ENCODE peak calls at places on chromosome 3, in ten cellular contexts. One of them, this sample, is unnamed.

GRCh38 chr3:32018723-32019564 is 37.4 kb downstream of the ZNF860 start:
- DNase-seq in astrocyte of the spinal cord: peak
- DNase-seq in endodermal cell: no peak
- DNase-seq in ovary: no peak
- DNase-seq in HEK293T: peak
- DNase-seq in stimulated activated CD4-positive, alpha-beta T cell treated with anti-CD3 and anti-CD28 coated beads, TNF-alpha, amount 100 ng/mL, for 24 hours: no peak
- DNase-seq in activated T-cell treated with anti-CD3 and anti-CD28 coated beads, Interleukin-2, amount 50 U/mL, for 72 hours: no peak
- DNase-seq in GM12891: peak
- DNase-seq in activated T-helper 2 cell treated with anti-CD3 and anti-CD28 coated beads, Interferon-gamma antibody, Interleukin-2, Interleukin-4, amounts not matched to agents 10 μg/mL and 5 μg/mL and 100 μg/mL, durations not matched to agents 14 hours and 24 hours and 36 hours: no peak
- DNase-seq in AG09309: peak
- DNase-seq in this sample: no peak

GRCh38 chr3:63076357-63076756 is 201.1 kb upstream of the CADPS start:
- DNase-seq in astrocyte of the spinal cord: no peak
- DNase-seq in endodermal cell: no peak
- DNase-seq in ovary: no peak
- DNase-seq in HEK293T: no peak
- DNase-seq in stimulated activated CD4-positive, alpha-beta T cell treated with anti-CD3 and anti-CD28 coated beads, TNF-alpha, amount 100 ng/mL, for 24 hours: no peak
- DNase-seq in activated T-cell treated with anti-CD3 and anti-CD28 coated beads, Interleukin-2, amount 50 U/mL, for 72 hours: no peak
- DNase-seq in GM12891: no peak
- DNase-seq in activated T-helper 2 cell treated with anti-CD3 and anti-CD28 coated beads, Interferon-gamma antibody, Interleukin-2, Interleukin-4, amounts not matched to agents 10 μg/mL and 5 μg/mL and 100 μg/mL, durations not matched to agents 14 hours and 24 hours and 36 hours: no peak
- DNase-seq in AG09309: no peak
- DNase-seq in this sample: no peak

GRCh38 chr3:23455084-23455483 is 252.0 kb downstream of the UBE2E2 start:
- DNase-seq in astrocyte of the spinal cord: peak
- DNase-seq in endodermal cell: no peak
- DNase-seq in ovary: no peak
- DNase-seq in HEK293T: no peak
- DNase-seq in stimulated activated CD4-positive, alpha-beta T cell treated with anti-CD3 and anti-CD28 coated beads, TNF-alpha, amount 100 ng/mL, for 24 hours: no peak
- DNase-seq in activated T-cell treated with anti-CD3 and anti-CD28 coated beads, Interleukin-2, amount 50 U/mL, for 72 hours: no peak
- DNase-seq in GM12891: no peak
- DNase-seq in activated T-helper 2 cell treated with anti-CD3 and anti-CD28 coated beads, Interferon-gamma antibody, Interleukin-2, Interleukin-4, amounts not matched to agents 10 μg/mL and 5 μg/mL and 100 μg/mL, durations not matched to agents 14 hours and 24 hours and 36 hours: no peak
- DNase-seq in AG09309: peak
- DNase-seq in this sample: no peak

GRCh38 chr3:194265996-194266657 is 85.0 kb downstream of the CPN2 start:
- DNase-seq in astrocyte of the spinal cord: no peak
- DNase-seq in endodermal cell: peak
- DNase-seq in ovary: peak
- DNase-seq in HEK293T: no peak
- DNase-seq in stimulated activated CD4-positive, alpha-beta T cell treated with anti-CD3 and anti-CD28 coated beads, TNF-alpha, amount 100 ng/mL, for 24 hours: no peak
- DNase-seq in activated T-cell treated with anti-CD3 and anti-CD28 coated beads, Interleukin-2, amount 50 U/mL, for 72 hours: no peak
- DNase-seq in GM12891: no peak
- DNase-seq in activated T-helper 2 cell treated with anti-CD3 and anti-CD28 coated beads, Interferon-gamma antibody, Interleukin-2, Interleukin-4, amounts not matched to agents 10 μg/mL and 5 μg/mL and 100 μg/mL, durations not matched to agents 14 hours and 24 hours and 36 hours: no peak
- DNase-seq in AG09309: no peak
- DNase-seq in this sample: no peak

GRCh38 chr3:168803536-168803935 is 707.8 kb upstream of the GOLIM4 start:
- DNase-seq in astrocyte of the spinal cord: peak
- DNase-seq in endodermal cell: no peak
- DNase-seq in ovary: no peak
- DNase-seq in HEK293T: no peak
- DNase-seq in stimulated activated CD4-positive, alpha-beta T cell treated with anti-CD3 and anti-CD28 coated beads, TNF-alpha, amount 100 ng/mL, for 24 hours: no peak
- DNase-seq in activated T-cell treated with anti-CD3 and anti-CD28 coated beads, Interleukin-2, amount 50 U/mL, for 72 hours: no peak
- DNase-seq in GM12891: no peak
- DNase-seq in activated T-helper 2 cell treated with anti-CD3 and anti-CD28 coated beads, Interferon-gamma antibody, Interleukin-2, Interleukin-4, amounts not matched to agents 10 μg/mL and 5 μg/mL and 100 μg/mL, durations not matched to agents 14 hours and 24 hours and 36 hours: no peak
- DNase-seq in AG09309: no peak
- DNase-seq in this sample: no peak

GRCh38 chr3:51434746-51435323 is 43.8 kb downstream of the RBM15B start:
- DNase-seq in astrocyte of the spinal cord: peak
- DNase-seq in endodermal cell: peak
- DNase-seq in ovary: no peak
- DNase-seq in HEK293T: peak
- DNase-seq in stimulated activated CD4-positive, alpha-beta T cell treated with anti-CD3 and anti-CD28 coated beads, TNF-alpha, amount 100 ng/mL, for 24 hours: peak
- DNase-seq in activated T-cell treated with anti-CD3 and anti-CD28 coated beads, Interleukin-2, amount 50 U/mL, for 72 hours: peak
- DNase-seq in GM12891: peak
- DNase-seq in activated T-helper 2 cell treated with anti-CD3 and anti-CD28 coated beads, Interferon-gamma antibody, Interleukin-2, Interleukin-4, amounts not matched to agents 10 μg/mL and 5 μg/mL and 100 μg/mL, durations not matched to agents 14 hours and 24 hours and 36 hours: peak
- DNase-seq in AG09309: no peak
- DNase-seq in this sample: no peak

GRCh38 chr3:88149146-88149515 is 628 bp upstream of the C3orf38 start:
- DNase-seq in astrocyte of the spinal cord: no peak
- DNase-seq in endodermal cell: no peak
- DNase-seq in ovary: no peak
- DNase-seq in HEK293T: peak
- DNase-seq in stimulated activated CD4-positive, alpha-beta T cell treated with anti-CD3 and anti-CD28 coated beads, TNF-alpha, amount 100 ng/mL, for 24 hours: peak
- DNase-seq in activated T-cell treated with anti-CD3 and anti-CD28 coated beads, Interleukin-2, amount 50 U/mL, for 72 hours: no peak
- DNase-seq in GM12891: no peak
- DNase-seq in activated T-helper 2 cell treated with anti-CD3 and anti-CD28 coated beads, Interferon-gamma antibody, Interleukin-2, Interleukin-4, amounts not matched to agents 10 μg/mL and 5 μg/mL and 100 μg/mL, durations not matched to agents 14 hours and 24 hours and 36 hours: no peak
- DNase-seq in AG09309: no peak
- DNase-seq in this sample: no peak

GRCh38 chr3:153704115-153704514 is 417.1 kb upstream of the ARHGEF26 start:
- DNase-seq in astrocyte of the spinal cord: no peak
- DNase-seq in endodermal cell: no peak
- DNase-seq in ovary: no peak
- DNase-seq in HEK293T: no peak
- DNase-seq in stimulated activated CD4-positive, alpha-beta T cell treated with anti-CD3 and anti-CD28 coated beads, TNF-alpha, amount 100 ng/mL, for 24 hours: no peak
- DNase-seq in activated T-cell treated with anti-CD3 and anti-CD28 coated beads, Interleukin-2, amount 50 U/mL, for 72 hours: no peak
- DNase-seq in GM12891: no peak
- DNase-seq in activated T-helper 2 cell treated with anti-CD3 and anti-CD28 coated beads, Interferon-gamma antibody, Interleukin-2, Interleukin-4, amounts not matched to agents 10 μg/mL and 5 μg/mL and 100 μg/mL, durations not matched to agents 14 hours and 24 hours and 36 hours: no peak
- DNase-seq in AG09309: no peak
- DNase-seq in this sample: no peak

GRCh38 chr3:192917508-192918274 is at the start of gene MB21D2:
- DNase-seq in astrocyte of the spinal cord: peak
- DNase-seq in endodermal cell: peak
- DNase-seq in ovary: peak
- DNase-seq in HEK293T: peak
- DNase-seq in stimulated activated CD4-positive, alpha-beta T cell treated with anti-CD3 and anti-CD28 coated beads, TNF-alpha, amount 100 ng/mL, for 24 hours: peak
- DNase-seq in activated T-cell treated with anti-CD3 and anti-CD28 coated beads, Interleukin-2, amount 50 U/mL, for 72 hours: peak
- DNase-seq in GM12891: peak
- DNase-seq in activated T-helper 2 cell treated with anti-CD3 and anti-CD28 coated beads, Interferon-gamma antibody, Interleukin-2, Interleukin-4, amounts not matched to agents 10 μg/mL and 5 μg/mL and 100 μg/mL, durations not matched to agents 14 hours and 24 hours and 36 hours: peak
- DNase-seq in AG09309: peak
- DNase-seq in this sample: peak

GRCh38 chr3:72429589-72430362 is 418.5 kb downstream of the SHQ1 start:
- DNase-seq in astrocyte of the spinal cord: no peak
- DNase-seq in endodermal cell: no peak
- DNase-seq in ovary: no peak
- DNase-seq in HEK293T: no peak
- DNase-seq in stimulated activated CD4-positive, alpha-beta T cell treated with anti-CD3 and anti-CD28 coated beads, TNF-alpha, amount 100 ng/mL, for 24 hours: no peak
- DNase-seq in activated T-cell treated with anti-CD3 and anti-CD28 coated beads, Interleukin-2, amount 50 U/mL, for 72 hours: no peak
- DNase-seq in GM12891: no peak
- DNase-seq in activated T-helper 2 cell treated with anti-CD3 and anti-CD28 coated beads, Interferon-gamma antibody, Interleukin-2, Interleukin-4, amounts not matched to agents 10 μg/mL and 5 μg/mL and 100 μg/mL, durations not matched to agents 14 hours and 24 hours and 36 hours: no peak
- DNase-seq in AG09309: no peak
- DNase-seq in this sample: no peak

GRCh38 chr3:149736180-149737100 is 15.8 kb downstream of the COMMD2 start:
- DNase-seq in astrocyte of the spinal cord: peak
- DNase-seq in endodermal cell: no peak
- DNase-seq in ovary: no peak
- DNase-seq in HEK293T: no peak
- DNase-seq in stimulated activated CD4-positive, alpha-beta T cell treated with anti-CD3 and anti-CD28 coated beads, TNF-alpha, amount 100 ng/mL, for 24 hours: no peak
- DNase-seq in activated T-cell treated with anti-CD3 and anti-CD28 coated beads, Interleukin-2, amount 50 U/mL, for 72 hours: no peak
- DNase-seq in GM12891: no peak
- DNase-seq in activated T-helper 2 cell treated with anti-CD3 and anti-CD28 coated beads, Interferon-gamma antibody, Interleukin-2, Interleukin-4, amounts not matched to agents 10 μg/mL and 5 μg/mL and 100 μg/mL, durations not matched to agents 14 hours and 24 hours and 36 hours: no peak
- DNase-seq in AG09309: no peak
- DNase-seq in this sample: no peak

GRCh38 chr3:57646723-57647122 is 46.2 kb downstream of the DENND6A start:
- DNase-seq in astrocyte of the spinal cord: peak
- DNase-seq in endodermal cell: no peak
- DNase-seq in ovary: no peak
- DNase-seq in HEK293T: no peak
- DNase-seq in stimulated activated CD4-positive, alpha-beta T cell treated with anti-CD3 and anti-CD28 coated beads, TNF-alpha, amount 100 ng/mL, for 24 hours: no peak
- DNase-seq in activated T-cell treated with anti-CD3 and anti-CD28 coated beads, Interleukin-2, amount 50 U/mL, for 72 hours: no peak
- DNase-seq in GM12891: no peak
- DNase-seq in activated T-helper 2 cell treated with anti-CD3 and anti-CD28 coated beads, Interferon-gamma antibody, Interleukin-2, Interleukin-4, amounts not matched to agents 10 μg/mL and 5 μg/mL and 100 μg/mL, durations not matched to agents 14 hours and 24 hours and 36 hours: no peak
- DNase-seq in AG09309: peak
- DNase-seq in this sample: no peak

GRCh38 chr3:53162672-53163458 is 1.9 kb downstream of the PRKCD start:
- DNase-seq in astrocyte of the spinal cord: no peak
- DNase-seq in endodermal cell: peak
- DNase-seq in ovary: no peak
- DNase-seq in HEK293T: no peak
- DNase-seq in stimulated activated CD4-positive, alpha-beta T cell treated with anti-CD3 and anti-CD28 coated beads, TNF-alpha, amount 100 ng/mL, for 24 hours: peak
- DNase-seq in activated T-cell treated with anti-CD3 and anti-CD28 coated beads, Interleukin-2, amount 50 U/mL, for 72 hours: peak
- DNase-seq in GM12891: no peak
- DNase-seq in activated T-helper 2 cell treated with anti-CD3 and anti-CD28 coated beads, Interferon-gamma antibody, Interleukin-2, Interleukin-4, amounts not matched to agents 10 μg/mL and 5 μg/mL and 100 μg/mL, durations not matched to agents 14 hours and 24 hours and 36 hours: peak
- DNase-seq in AG09309: no peak
- DNase-seq in this sample: peak

GRCh38 chr3:178802259-178802658 is 266.0 kb downstream of the KCNMB2 start:
- DNase-seq in astrocyte of the spinal cord: no peak
- DNase-seq in endodermal cell: no peak
- DNase-seq in ovary: no peak
- DNase-seq in HEK293T: no peak
- DNase-seq in stimulated activated CD4-positive, alpha-beta T cell treated with anti-CD3 and anti-CD28 coated beads, TNF-alpha, amount 100 ng/mL, for 24 hours: no peak
- DNase-seq in activated T-cell treated with anti-CD3 and anti-CD28 coated beads, Interleukin-2, amount 50 U/mL, for 72 hours: no peak
- DNase-seq in GM12891: no peak
- DNase-seq in activated T-helper 2 cell treated with anti-CD3 and anti-CD28 coated beads, Interferon-gamma antibody, Interleukin-2, Interleukin-4, amounts not matched to agents 10 μg/mL and 5 μg/mL and 100 μg/mL, durations not matched to agents 14 hours and 24 hours and 36 hours: no peak
- DNase-seq in AG09309: no peak
- DNase-seq in this sample: no peak

GRCh38 chr3:25665646-25666136 is 984 bp upstream of the TOP2B start:
- DNase-seq in astrocyte of the spinal cord: no peak
- DNase-seq in endodermal cell: no peak
- DNase-seq in ovary: no peak
- DNase-seq in HEK293T: no peak
- DNase-seq in stimulated activated CD4-positive, alpha-beta T cell treated with anti-CD3 and anti-CD28 coated beads, TNF-alpha, amount 100 ng/mL, for 24 hours: no peak
- DNase-seq in activated T-cell treated with anti-CD3 and anti-CD28 coated beads, Interleukin-2, amount 50 U/mL, for 72 hours: no peak
- DNase-seq in GM12891: no peak
- DNase-seq in activated T-helper 2 cell treated with anti-CD3 and anti-CD28 coated beads, Interferon-gamma antibody, Interleukin-2, Interleukin-4, amounts not matched to agents 10 μg/mL and 5 μg/mL and 100 μg/mL, durations not matched to agents 14 hours and 24 hours and 36 hours: no peak
- DNase-seq in AG09309: no peak
- DNase-seq in this sample: no peak

GRCh38 chr3:162569314-162569713 is 1072.7 kb downstream of the OTOL1 start:
- DNase-seq in astrocyte of the spinal cord: no peak
- DNase-seq in endodermal cell: no peak
- DNase-seq in ovary: no peak
- DNase-seq in HEK293T: no peak
- DNase-seq in stimulated activated CD4-positive, alpha-beta T cell treated with anti-CD3 and anti-CD28 coated beads, TNF-alpha, amount 100 ng/mL, for 24 hours: no peak
- DNase-seq in activated T-cell treated with anti-CD3 and anti-CD28 coated beads, Interleukin-2, amount 50 U/mL, for 72 hours: no peak
- DNase-seq in GM12891: no peak
- DNase-seq in activated T-helper 2 cell treated with anti-CD3 and anti-CD28 coated beads, Interferon-gamma antibody, Interleukin-2, Interleukin-4, amounts not matched to agents 10 μg/mL and 5 μg/mL and 100 μg/mL, durations not matched to agents 14 hours and 24 hours and 36 hours: no peak
- DNase-seq in AG09309: no peak
- DNase-seq in this sample: no peak

GRCh38 chr3:9951962-9952805 is at the start of gene PRRT3:
- DNase-seq in astrocyte of the spinal cord: peak
- DNase-seq in endodermal cell: peak
- DNase-seq in ovary: no peak
- DNase-seq in HEK293T: peak
- DNase-seq in stimulated activated CD4-positive, alpha-beta T cell treated with anti-CD3 and anti-CD28 coated beads, TNF-alpha, amount 100 ng/mL, for 24 hours: peak
- DNase-seq in activated T-cell treated with anti-CD3 and anti-CD28 coated beads, Interleukin-2, amount 50 U/mL, for 72 hours: peak
- DNase-seq in GM12891: peak
- DNase-seq in activated T-helper 2 cell treated with anti-CD3 and anti-CD28 coated beads, Interferon-gamma antibody, Interleukin-2, Interleukin-4, amounts not matched to agents 10 μg/mL and 5 μg/mL and 100 μg/mL, durations not matched to agents 14 hours and 24 hours and 36 hours: peak
- DNase-seq in AG09309: no peak
- DNase-seq in this sample: peak

GRCh38 chr3:193614430-193614829 is 21.4 kb downstream of the OPA1 start:
- DNase-seq in astrocyte of the spinal cord: no peak
- DNase-seq in endodermal cell: no peak
- DNase-seq in ovary: no peak
- DNase-seq in HEK293T: no peak
- DNase-seq in stimulated activated CD4-positive, alpha-beta T cell treated with anti-CD3 and anti-CD28 coated beads, TNF-alpha, amount 100 ng/mL, for 24 hours: no peak
- DNase-seq in activated T-cell treated with anti-CD3 and anti-CD28 coated beads, Interleukin-2, amount 50 U/mL, for 72 hours: no peak
- DNase-seq in GM12891: no peak
- DNase-seq in activated T-helper 2 cell treated with anti-CD3 and anti-CD28 coated beads, Interferon-gamma antibody, Interleukin-2, Interleukin-4, amounts not matched to agents 10 μg/mL and 5 μg/mL and 100 μg/mL, durations not matched to agents 14 hours and 24 hours and 36 hours: no peak
- DNase-seq in AG09309: no peak
- DNase-seq in this sample: no peak

GRCh38 chr3:120767106-120767505 is 24.6 kb downstream of the GTF2E1 start:
- DNase-seq in astrocyte of the spinal cord: peak
- DNase-seq in endodermal cell: no peak
- DNase-seq in ovary: no peak
- DNase-seq in HEK293T: no peak
- DNase-seq in stimulated activated CD4-positive, alpha-beta T cell treated with anti-CD3 and anti-CD28 coated beads, TNF-alpha, amount 100 ng/mL, for 24 hours: no peak
- DNase-seq in activated T-cell treated with anti-CD3 and anti-CD28 coated beads, Interleukin-2, amount 50 U/mL, for 72 hours: no peak
- DNase-seq in GM12891: no peak
- DNase-seq in activated T-helper 2 cell treated with anti-CD3 and anti-CD28 coated beads, Interferon-gamma antibody, Interleukin-2, Interleukin-4, amounts not matched to agents 10 μg/mL and 5 μg/mL and 100 μg/mL, durations not matched to agents 14 hours and 24 hours and 36 hours: no peak
- DNase-seq in AG09309: no peak
- DNase-seq in this sample: no peak

GRCh38 chr3:190840146-190840545 is 22.3 kb downstream of the GMNC start:
- DNase-seq in astrocyte of the spinal cord: no peak
- DNase-seq in endodermal cell: no peak
- DNase-seq in ovary: no peak
- DNase-seq in HEK293T: no peak
- DNase-seq in stimulated activated CD4-positive, alpha-beta T cell treated with anti-CD3 and anti-CD28 coated beads, TNF-alpha, amount 100 ng/mL, for 24 hours: no peak
- DNase-seq in activated T-cell treated with anti-CD3 and anti-CD28 coated beads, Interleukin-2, amount 50 U/mL, for 72 hours: no peak
- DNase-seq in GM12891: no peak
- DNase-seq in activated T-helper 2 cell treated with anti-CD3 and anti-CD28 coated beads, Interferon-gamma antibody, Interleukin-2, Interleukin-4, amounts not matched to agents 10 μg/mL and 5 μg/mL and 100 μg/mL, durations not matched to agents 14 hours and 24 hours and 36 hours: no peak
- DNase-seq in AG09309: no peak
- DNase-seq in this sample: no peak

GRCh38 chr3:66454464-66454859 is 46.4 kb downstream of the LRIG1 start:
- DNase-seq in astrocyte of the spinal cord: no peak
- DNase-seq in endodermal cell: no peak
- DNase-seq in ovary: no peak
- DNase-seq in HEK293T: no peak
- DNase-seq in stimulated activated CD4-positive, alpha-beta T cell treated with anti-CD3 and anti-CD28 coated beads, TNF-alpha, amount 100 ng/mL, for 24 hours: no peak
- DNase-seq in activated T-cell treated with anti-CD3 and anti-CD28 coated beads, Interleukin-2, amount 50 U/mL, for 72 hours: no peak
- DNase-seq in GM12891: no peak
- DNase-seq in activated T-helper 2 cell treated with anti-CD3 and anti-CD28 coated beads, Interferon-gamma antibody, Interleukin-2, Interleukin-4, amounts not matched to agents 10 μg/mL and 5 μg/mL and 100 μg/mL, durations not matched to agents 14 hours and 24 hours and 36 hours: no peak
- DNase-seq in AG09309: no peak
- DNase-seq in this sample: no peak